ENCODE peak calls at places on chromosomes 1 and 21, in ten cellular contexts. Y is head of caudate nucleus; N is foreskin fibroblast; Z is fibroblast of pulmonary artery; J is mesendoderm; G is NCI-H524 treated with DMSO at 0.1 percent for 48 hours; C is activated naive CD4-positive, alpha-beta T cell treated with anti-CD3 and anti-CD28 coated beads, Interleukin-2, amount 50 U/mL, for 16 hours; D is kidney tubule cell; L is activated gamma-delta T cell treated with Interleukin-2 at 50 U/mL for 16 hours; T is CD4-positive, alpha-beta T cell. V is an unnamed sample.

GRCh38 chr1:15603050-15603965 is 13.9 kb upstream of the DDI2 start:
- DNase-seq in Y (peak), N (peak), Z (peak), J (peak), G (peak), C (peak), D (peak), L (peak), T (peak), V (peak)

GRCh38 chr21:16195896-16196443 is 466.2 kb downstream of the USP25 start:
- DNase-seq in Y (no peak), N (no peak), Z (peak), J (no peak), G (no peak), C (no peak), D (peak), L (no peak), T (no peak), V (no peak)

GRCh38 chr1:246579818-246580217 is 13.6 kb downstream of the CNST start:
- DNase-seq in Y (no peak), N (no peak), Z (no peak), J (no peak), G (no peak), C (no peak), D (no peak), L (no peak), T (no peak), V (no peak)

GRCh38 chr21:16418211-16418610 is 688.4 kb downstream of the USP25 start:
- DNase-seq in Y (no peak), N (peak), Z (peak), J (no peak), G (no peak), C (no peak), D (no peak), L (no peak), T (no peak), V (no peak)

GRCh38 chr1:232952514-232953175 is 2.2 kb downstream of the NTPCR start:
- DNase-seq in Y (no peak), N (peak), Z (peak), J (peak), G (peak), C (peak), D (peak), L (peak), T (peak), V (peak)

GRCh38 chr1:193457676-193458075 is 271.3 kb upstream of the B3GALT2 start:
- DNase-seq in Y (peak), N (peak), Z (no peak), J (no peak), G (no peak), C (no peak), D (peak), L (no peak), T (no peak), V (no peak)

GRCh38 chr1:173213665-173214064 is 6.5 kb upstream of the TNFSF4 start:
- DNase-seq in Y (no peak), N (no peak), Z (no peak), J (peak), G (no peak), C (no peak), D (no peak), L (no peak), T (no peak), V (no peak)

GRCh38 chr1:97820470-97821188 is 100.2 kb downstream of the DPYD start:
- DNase-seq in Y (no peak), N (peak), Z (peak), J (peak), G (no peak), C (no peak), D (peak), L (no peak), T (no peak), V (no peak)

GRCh38 chr21:46459356-46460112 is 843 bp downstream of the DIP2A start:
- DNase-seq in Y (peak), N (peak), Z (peak), J (peak), G (no peak), C (no peak), D (peak), L (no peak), T (no peak), V (peak)

GRCh38 chr1:112536561-112536960 is 27.8 kb downstream of the WNT2B start:
- DNase-seq in Y (no peak), N (no peak), Z (peak), J (no peak), G (no peak), C (no peak), D (no peak), L (no peak), T (no peak), V (no peak)

GRCh38 chr1:225694151-225694603 is 41.3 kb upstream of the ENAH start:
- DNase-seq in Y (no peak), N (no peak), Z (peak), J (peak), G (no peak), C (no peak), D (peak), L (no peak), T (no peak), V (peak)

GRCh38 chr21:16033193-16033592 is 303.4 kb downstream of the USP25 start:
- DNase-seq in Y (no peak), N (no peak), Z (no peak), J (no peak), G (no peak), C (no peak), D (no peak), L (no peak), T (no peak), V (no peak)

GRCh38 chr21:28338906-28339305 is 653.8 kb downstream of the LTN1 start:
- DNase-seq in Y (no peak), N (no peak), Z (peak), J (no peak), G (no peak), C (no peak), D (no peak), L (no peak), T (no peak), V (no peak)

GRCh38 chr1:31571340-31572295 is 4.7 kb upstream of the TINAGL1 start:
- DNase-seq in Y (no peak), N (no peak), Z (no peak), J (no peak), G (no peak), C (no peak), D (no peak), L (no peak), T (no peak), V (peak)

GRCh38 chr1:70324683-70325082 is 29.8 kb downstream of the ANKRD13C start:
- DNase-seq in Y (no peak), N (no peak), Z (no peak), J (peak), G (no peak), C (no peak), D (no peak), L (no peak), T (no peak), V (no peak)

GRCh38 chr1:4172659-4173599 is 272.9 kb upstream of the C1orf174 start:
- DNase-seq in Y (peak), N (no peak), Z (no peak), J (peak), G (no peak), C (no peak), D (peak), L (no peak), T (no peak), V (no peak)

GRCh38 chr21:37594472-37594951 is 227.9 kb downstream of the DYRK1A start:
- DNase-seq in Y (no peak), N (no peak), Z (no peak), J (no peak), G (no peak), C (no peak), D (no peak), L (no peak), T (no peak), V (no peak)

GRCh38 chr1:24865168-24865567 is 64.9 kb downstream of the RUNX3 start:
- DNase-seq in Y (no peak), N (no peak), Z (no peak), J (no peak), G (no peak), C (no peak), D (no peak), L (no peak), T (no peak), V (no peak)

GRCh38 chr1:29356663-29357062 is 120.3 kb downstream of the PTPRU start:
- DNase-seq in Y (no peak), N (no peak), Z (no peak), J (peak), G (no peak), C (no peak), D (no peak), L (no peak), T (no peak), V (no peak)

GRCh38 chr1:44549491-44549890 is 124.8 kb downstream of the TMEM53 start:
- DNase-seq in Y (no peak), N (no peak), Z (no peak), J (no peak), G (no peak), C (no peak), D (no peak), L (no peak), T (no peak), V (no peak)

GRCh38 chr1:168498159-168498609 is 45.6 kb downstream of the XCL2 start:
- DNase-seq in Y (no peak), N (peak), Z (peak), J (no peak), G (no peak), C (no peak), D (no peak), L (no peak), T (no peak), V (no peak)

GRCh38 chr1:33167650-33168447 is 14.0 kb downstream of the TRIM62 start:
- DNase-seq in Y (no peak), N (no peak), Z (no peak), J (no peak), G (no peak), C (no peak), D (no peak), L (no peak), T (no peak), V (no peak)

GRCh38 chr1:180926164-180926981 is 13.7 kb downstream of the KIAA1614 start:
- DNase-seq in Y (peak), N (no peak), Z (peak), J (no peak), G (peak), C (no peak), D (no peak), L (no peak), T (peak), V (no peak)

GRCh38 chr1:85465099-85465790 is at the start of gene DDAH1:
- DNase-seq in Y (peak), N (peak), Z (peak), J (peak), G (no peak), C (peak), D (peak), L (no peak), T (no peak), V (peak)

V was measured in lung.